ENCODE peak calls at places on chromosomes 13 and 19, in four cellular contexts. H, C, R and B are unnamed samples.

GRCh38 chr13:47875206-47875605 is 125.9 kb downstream of the SUCLA2 start:
- DNase-seq in C (no peak), R (no peak), H (no peak), B (no peak)

GRCh38 chr19:2235026-2235395 is 1.1 kb downstream of the PLEKHJ1 start:
- DNase-seq in R (no peak), C (no peak), H (no peak), B (no peak)

GRCh38 chr13:29746167-29746677 is 104.2 kb downstream of the UBL3 start:
- DNase-seq in C (no peak), R (no peak), H (no peak), B (no peak)

GRCh38 chr19:33887891-33888290 is 91.2 kb downstream of the KCTD15 start:
- DNase-seq in R (no peak), C (no peak), H (no peak), B (no peak)

GRCh38 chr13:101399365-101399764 is 16.9 kb downstream of the NALCN start:
- DNase-seq in R (no peak), H (no peak), C (no peak), B (no peak)

GRCh38 chr13:76489299-76489698 is 396.9 kb downstream of the KCTD12 start:
- DNase-seq in H (no peak), R (no peak), C (no peak), B (no peak)

GRCh38 chr19:18650048-18650435 is 13.2 kb downstream of the KLHL26 start:
- DNase-seq in R (peak; percentile 58), H (peak; percentile 54), C (peak; percentile 53), B (no peak)

GRCh38 chr13:98775844-98776598 is 23.5 kb upstream of the SLC15A1 start:
- DNase-seq in R (no peak), C (no peak), H (no peak), B (no peak)

GRCh38 chr13:40026741-40027140 is 371.3 kb downstream of the COG6 start:
- DNase-seq in H (no peak), R (no peak), C (no peak), B (no peak)

GRCh38 chr19:7417671-7418324 is 69.1 kb downstream of the ARHGEF18 start:
- DNase-seq in R (no peak), C (no peak), H (no peak), B (no peak)

GRCh38 chr13:43464578-43465264 is 322.1 kb downstream of the ENOX1 start:
- DNase-seq in R (no peak), H (no peak), C (no peak), B (no peak)

GRCh38 chr19:41690801-41691065 is 2.7 kb upstream of the CEACAM7 start:
- DNase-seq in C (no peak), H (no peak), R (no peak), B (no peak)

GRCh38 chr13:77026255-77026782 is 640 bp downstream of the FBXL3 start:
- DNase-seq in C (peak; percentile 84), H (peak; percentile 70), R (peak; percentile 85), B (peak; percentile 65)

GRCh38 chr19:16417660-16418596 is 53.8 kb downstream of the EPS15L1 start:
- DNase-seq in H (peak; percentile 76), R (peak; percentile 75), C (peak; percentile 77), B (peak; percentile 62)

GRCh38 chr19:1112254-1113208 is 8.7 kb downstream of the GPX4 start:
- DNase-seq in C (peak; percentile 68), R (no peak), H (peak; percentile 68), B (no peak)

GRCh38 chr13:98981596-98982195 is 3.8 kb upstream of the DOCK9 start:
- DNase-seq in R (no peak), C (no peak), H (no peak), B (no peak)

GRCh38 chr19:35856001-35856400 is 710 bp upstream of the KIRREL2 start:
- DNase-seq in R (no peak), H (no peak), C (no peak), B (no peak)

GRCh38 chr19:9885077-9885552 is 50.0 kb downstream of the PIN1 start:
- DNase-seq in H (no peak), C (peak; percentile 44), R (peak; percentile 41), B (no peak)

GRCh38 chr13:73138276-73138950 is 79.6 kb downstream of the KLF5 start:
- DNase-seq in C (no peak), R (no peak), H (no peak), B (no peak)

GRCh38 chr19:41025871-41026270 is 34.8 kb downstream of the CYP2B6 start:
- DNase-seq in H (no peak), C (no peak), R (no peak), B (no peak)

GRCh38 chr19:22935151-22935550 is 67.8 kb downstream of the ZNF728 start:
- DNase-seq in R (no peak), C (no peak), H (no peak), B (no peak)

GRCh38 chr19:42178791-42179500 is 38.5 kb downstream of the DEDD2 start:
- DNase-seq in R (no peak), H (no peak), C (no peak), B (no peak)

GRCh38 chr19:5312058-5312457 is 28.6 kb downstream of the PTPRS start:
- DNase-seq in C (no peak), R (no peak), H (no peak), B (no peak)

GRCh38 chr19:35459414-35460082 is 11.5 kb downstream of the FFAR2 start:
- DNase-seq in H (peak; percentile 27), C (peak; percentile 43), R (peak; percentile 46), B (no peak)

GRCh38 chr19:35739275-35740107 is 2.8 kb downstream of the IGFLR1 start:
- DNase-seq in H (no peak), R (no peak), C (no peak), B (no peak)

GRCh38 chr19:28397311-28397710 is 815.6 kb downstream of the UQCRFS1 start:
- DNase-seq in R (no peak), H (no peak), C (no peak), B (no peak)

GRCh38 chr13:24279267-24279666 is 30.1 kb upstream of the C1QTNF9 start:
- DNase-seq in H (no peak), C (no peak), R (no peak), B (no peak)

GRCh38 chr13:94033830-94034642 is 445.4 kb downstream of the DCT start:
- DNase-seq in C (no peak), H (no peak), R (no peak), B (no peak)

GRCh38 chr13:39417131-39417530 is 185.9 kb downstream of the LHFPL6 start:
- DNase-seq in R (no peak), C (no peak), H (no peak), B (no peak)

GRCh38 chr13:27037571-27037970 is 134.0 kb downstream of the USP12 start:
- DNase-seq in H (no peak), R (no peak), C (no peak), B (no peak)

GRCh38 chr13:39506559-39507390 is 96.2 kb downstream of the LHFPL6 start:
- DNase-seq in R (no peak), H (no peak), C (no peak), B (no peak)

GRCh38 chr13:80242728-80243427 is 98.0 kb downstream of the SPRY2 start:
- DNase-seq in R (no peak), C (no peak), H (no peak), B (no peak)

GRCh38 chr13:91154954-91155353 is 192.5 kb upstream of the MIR17HG start:
- DNase-seq in H (no peak), R (no peak), C (no peak), B (no peak)

GRCh38 chr13:23510544-23510916 is 59.7 kb upstream of the TNFRSF19 start:
- DNase-seq in H (no peak), R (no peak), C (no peak), B (no peak)

GRCh38 chr13:95481051-95481775 is 71.3 kb upstream of the CLDN10 start:
- DNase-seq in C (no peak), H (no peak), R (no peak), B (no peak)

GRCh38 chr13:110340812-110341444 is 33.8 kb downstream of the COL4A2 start:
- DNase-seq in H (peak; percentile 34), R (peak; percentile 83), C (peak; percentile 80), B (peak; percentile 42)

GRCh38 chr13:110337287-110337686 is 30.2 kb downstream of the COL4A2 start:
- DNase-seq in C (no peak), H (no peak), R (no peak), B (no peak)

GRCh38 chr13:110338441-110339101 is 31.5 kb downstream of the COL4A2 start:
- DNase-seq in H (peak; percentile 62), C (no peak), R (peak; percentile 69), B (no peak)

GRCh38 chr13:110339975-110340550 is 33.0 kb downstream of the COL4A2 start:
- DNase-seq in C (no peak), H (no peak), R (no peak), B (no peak)

DNA sequence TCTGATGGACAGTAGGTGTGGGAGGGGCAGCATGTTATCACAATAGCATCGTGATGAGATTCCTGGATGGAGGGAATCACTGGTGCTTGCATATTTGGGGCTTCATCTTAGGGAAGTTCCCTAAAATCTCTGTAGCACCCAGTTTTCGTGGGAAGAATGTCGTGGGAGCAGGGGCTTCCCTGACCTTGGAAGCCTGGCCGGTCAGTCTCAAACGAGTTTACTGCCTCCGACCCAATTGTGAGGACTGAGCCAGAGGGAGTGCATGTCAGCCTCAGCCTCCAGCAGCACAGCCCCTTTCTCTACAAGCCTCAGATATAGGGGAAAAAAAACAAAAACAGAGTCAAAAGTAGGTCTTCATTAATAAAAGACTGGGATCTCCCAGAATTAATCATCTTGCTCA is 32.2 kb downstream of the COL4A2 start:
- DNase-seq in R (no peak), H (no peak), C (no peak), B (no peak)
- H3K27ac ChIP-seq in R (peak overlapping the region; percentile 89), H (peak overlapping the region; percentile 71), C (peak overlapping the region; percentile 61), B (no peak overlapping the region)

DNA sequence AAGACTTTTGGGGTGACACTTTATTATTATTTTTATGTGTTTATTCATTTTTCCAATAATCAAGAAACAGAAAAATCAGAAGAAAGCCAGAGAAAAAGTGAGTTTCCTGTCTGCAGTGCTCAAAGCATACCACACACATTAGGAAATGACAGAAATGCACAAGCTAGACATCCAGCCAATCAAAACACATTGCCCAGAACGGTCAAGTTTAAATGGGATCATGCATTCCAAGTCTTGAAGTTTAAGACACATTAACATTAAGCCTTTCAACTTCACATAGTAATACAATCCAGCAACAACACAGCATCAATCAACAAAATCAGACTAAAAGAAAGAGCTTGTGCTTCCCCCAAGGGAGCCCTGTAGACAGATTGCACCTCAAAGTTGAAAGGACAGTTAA is 28.7 kb upstream of the MEDAG start:
- DNase-seq in R (no peak), H (no peak), C (no peak), B (no peak)
- H3K27ac ChIP-seq in R (no peak overlapping the region), H (no peak overlapping the region), C (no peak overlapping the region), B (no peak overlapping the region)

GRCh38 chr13:21579754-21580316 is 24.1 kb downstream of the MICU2 start:
- DNase-seq in C (no peak), R (no peak), H (no peak), B (no peak)

GRCh38 chr13:21584973-21585592 is 18.9 kb downstream of the MICU2 start:
- DNase-seq in C (no peak), H (no peak), R (no peak), B (no peak)

GRCh38 chr13:21580736-21581135 is 23.2 kb downstream of the MICU2 start:
- DNase-seq in R (no peak), H (no peak), C (no peak), B (no peak)

DNA sequence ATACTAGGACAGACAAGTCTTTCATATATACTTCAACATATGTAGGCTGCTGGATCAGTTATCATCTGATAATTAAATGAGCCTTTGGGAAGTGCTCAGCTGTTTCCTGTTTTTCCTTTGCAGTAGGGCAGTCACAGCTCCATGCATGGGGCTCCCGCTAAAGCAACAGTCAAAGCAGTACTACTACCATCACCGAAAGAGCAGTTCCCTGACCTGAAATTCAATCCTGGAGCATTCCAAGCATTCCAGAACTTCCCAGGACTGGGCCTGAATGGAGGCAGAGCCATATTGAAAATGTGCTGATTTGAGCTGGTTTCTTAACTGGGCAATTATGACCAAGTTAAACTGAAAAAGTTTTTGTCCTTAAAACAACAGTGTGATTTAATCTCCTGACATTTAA is 20.5 kb downstream of the MICU2 start:
- DNase-seq in R (no peak), C (no peak), H (no peak), B (no peak)
- H3K27ac ChIP-seq in R (no peak overlapping the region), C (no peak overlapping the region), H (no peak overlapping the region), B (no peak overlapping the region)

GRCh38 chr13:41291246-41291645 is 19.8 kb upstream of the NAA16 start:
- DNase-seq in H (no peak), C (no peak), R (no peak), B (no peak)
- H3K27ac ChIP-seq in H (no peak overlapping the region), C (no peak overlapping the region), R (no peak overlapping the region), B (no peak overlapping the region)